ENCODE peak calls at places on chromosomes 5 and 9, in seven cellular contexts. One of them, this sample, is unnamed.

GRCh38 chr5:111472579-111472978 is 39.8 kb downstream of the STARD4 start:
- DNase-seq in HuH-7: no peak
- DNase-seq in 8988T: no peak
- DNase-seq in effector memory CD8-positive, alpha-beta T cell: no peak
- DNase-seq in EL: no peak
- DNase-seq in Peyer's patch: no peak
- DNase-seq in IMR-90: no peak
- DNase-seq in this sample: no peak

GRCh38 chr5:175718401-175719108 is 60.7 kb downstream of the HRH2 start:
- DNase-seq in HuH-7: no peak
- DNase-seq in 8988T: no peak
- DNase-seq in effector memory CD8-positive, alpha-beta T cell: no peak
- DNase-seq in EL: peak
- DNase-seq in Peyer's patch: peak
- DNase-seq in IMR-90: no peak
- DNase-seq in this sample: peak

GRCh38 chr9:104748359-104749031 is 1.0 kb downstream of the NIPSNAP3A start:
- DNase-seq in HuH-7: peak
- DNase-seq in 8988T: no peak
- DNase-seq in effector memory CD8-positive, alpha-beta T cell: no peak
- DNase-seq in EL: peak
- DNase-seq in Peyer's patch: no peak
- DNase-seq in IMR-90: peak
- DNase-seq in this sample: no peak

GRCh38 chr9:92986175-92987110 is 39.1 kb downstream of the FGD3 start:
- DNase-seq in HuH-7: no peak
- DNase-seq in 8988T: no peak
- DNase-seq in effector memory CD8-positive, alpha-beta T cell: peak
- DNase-seq in EL: peak
- DNase-seq in Peyer's patch: no peak
- DNase-seq in IMR-90: no peak
- DNase-seq in this sample: no peak

GRCh38 chr9:104772707-104773106 is 8.8 kb downstream of the NIPSNAP3B start:
- DNase-seq in HuH-7: no peak
- DNase-seq in 8988T: no peak
- DNase-seq in effector memory CD8-positive, alpha-beta T cell: no peak
- DNase-seq in EL: no peak
- DNase-seq in Peyer's patch: no peak
- DNase-seq in IMR-90: no peak
- DNase-seq in this sample: no peak

GRCh38 chr5:54091416-54092130 is 218.8 kb downstream of the ARL15 start:
- DNase-seq in HuH-7: no peak
- DNase-seq in 8988T: no peak
- DNase-seq in effector memory CD8-positive, alpha-beta T cell: no peak
- DNase-seq in EL: no peak
- DNase-seq in Peyer's patch: no peak
- DNase-seq in IMR-90: no peak
- DNase-seq in this sample: no peak

GRCh38 chr5:98714710-98715109 is 58.8 kb upstream of the RGMB start:
- DNase-seq in HuH-7: no peak
- DNase-seq in 8988T: no peak
- DNase-seq in effector memory CD8-positive, alpha-beta T cell: no peak
- DNase-seq in EL: no peak
- DNase-seq in Peyer's patch: no peak
- DNase-seq in IMR-90: no peak
- DNase-seq in this sample: no peak

GRCh38 chr5:78308689-78309088 is 14.2 kb upstream of the AP3B1 start:
- DNase-seq in HuH-7: no peak
- DNase-seq in 8988T: no peak
- DNase-seq in effector memory CD8-positive, alpha-beta T cell: no peak
- DNase-seq in EL: no peak
- DNase-seq in Peyer's patch: no peak
- DNase-seq in IMR-90: no peak
- DNase-seq in this sample: no peak

GRCh38 chr9:96320749-96321280 is 18.8 kb upstream of the HSD17B3 start:
- DNase-seq in HuH-7: no peak
- DNase-seq in 8988T: no peak
- DNase-seq in effector memory CD8-positive, alpha-beta T cell: no peak
- DNase-seq in EL: no peak
- DNase-seq in Peyer's patch: no peak
- DNase-seq in IMR-90: no peak
- DNase-seq in this sample: no peak

GRCh38 chr9:110030632-110031031 is 177.3 kb downstream of the C9orf152 start:
- DNase-seq in HuH-7: no peak
- DNase-seq in 8988T: no peak
- DNase-seq in effector memory CD8-positive, alpha-beta T cell: no peak
- DNase-seq in EL: peak
- DNase-seq in Peyer's patch: no peak
- DNase-seq in IMR-90: peak
- DNase-seq in this sample: no peak

GRCh38 chr9:125049212-125049611 is 94.1 kb downstream of the SCAI start:
- DNase-seq in HuH-7: no peak
- DNase-seq in 8988T: no peak
- DNase-seq in effector memory CD8-positive, alpha-beta T cell: no peak
- DNase-seq in EL: no peak
- DNase-seq in Peyer's patch: no peak
- DNase-seq in IMR-90: peak
- DNase-seq in this sample: no peak

GRCh38 chr9:124267271-124267807 is 9.6 kb downstream of the NEK6 start:
- DNase-seq in HuH-7: no peak
- DNase-seq in 8988T: no peak
- DNase-seq in effector memory CD8-positive, alpha-beta T cell: no peak
- DNase-seq in EL: peak
- DNase-seq in Peyer's patch: no peak
- DNase-seq in IMR-90: peak
- DNase-seq in this sample: no peak

GRCh38 chr5:7779663-7780030 is 71.3 kb downstream of the CFAP90 start:
- DNase-seq in HuH-7: no peak
- DNase-seq in 8988T: no peak
- DNase-seq in effector memory CD8-positive, alpha-beta T cell: no peak
- DNase-seq in EL: no peak
- DNase-seq in Peyer's patch: no peak
- DNase-seq in IMR-90: no peak
- DNase-seq in this sample: no peak

GRCh38 chr9:136666364-136667216 is 3.9 kb downstream of the EGFL7 start:
- DNase-seq in HuH-7: no peak
- DNase-seq in 8988T: peak
- DNase-seq in effector memory CD8-positive, alpha-beta T cell: no peak
- DNase-seq in EL: no peak
- DNase-seq in Peyer's patch: no peak
- DNase-seq in IMR-90: no peak
- DNase-seq in this sample: no peak

GRCh38 chr5:132884548-132884947 is 11.1 kb downstream of the LEAP2 start:
- DNase-seq in HuH-7: no peak
- DNase-seq in 8988T: no peak
- DNase-seq in effector memory CD8-positive, alpha-beta T cell: no peak
- DNase-seq in EL: no peak
- DNase-seq in Peyer's patch: no peak
- DNase-seq in IMR-90: no peak
- DNase-seq in this sample: no peak

GRCh38 chr9:131480258-131480657 is 22.5 kb upstream of the POMT1 start:
- DNase-seq in HuH-7: no peak
- DNase-seq in 8988T: no peak
- DNase-seq in effector memory CD8-positive, alpha-beta T cell: no peak
- DNase-seq in EL: no peak
- DNase-seq in Peyer's patch: no peak
- DNase-seq in IMR-90: no peak
- DNase-seq in this sample: no peak

GRCh38 chr5:39369123-39369815 is 5.0 kb upstream of the C9 start:
- DNase-seq in HuH-7: no peak
- DNase-seq in 8988T: no peak
- DNase-seq in effector memory CD8-positive, alpha-beta T cell: no peak
- DNase-seq in EL: no peak
- DNase-seq in Peyer's patch: no peak
- DNase-seq in IMR-90: no peak
- DNase-seq in this sample: no peak

GRCh38 chr9:35517136-35517535 is 27.2 kb downstream of the RUSC2 start:
- DNase-seq in HuH-7: no peak
- DNase-seq in 8988T: no peak
- DNase-seq in effector memory CD8-positive, alpha-beta T cell: no peak
- DNase-seq in EL: peak
- DNase-seq in Peyer's patch: no peak
- DNase-seq in IMR-90: peak
- DNase-seq in this sample: no peak

GRCh38 chr5:135641329-135642178 is 62.8 kb upstream of the CXCL14 start:
- DNase-seq in HuH-7: no peak
- DNase-seq in 8988T: no peak
- DNase-seq in effector memory CD8-positive, alpha-beta T cell: no peak
- DNase-seq in EL: no peak
- DNase-seq in Peyer's patch: no peak
- DNase-seq in IMR-90: no peak
- DNase-seq in this sample: no peak

GRCh38 chr5:138138949-138139775 is at the start of gene NME5:
- DNase-seq in HuH-7: no peak
- DNase-seq in 8988T: no peak
- DNase-seq in effector memory CD8-positive, alpha-beta T cell: no peak
- DNase-seq in EL: peak
- DNase-seq in Peyer's patch: peak
- DNase-seq in IMR-90: peak
- DNase-seq in this sample: peak

GRCh38 chr9:130137081-130137869 is 34.9 kb upstream of the NCS1 start:
- DNase-seq in HuH-7: no peak
- DNase-seq in 8988T: no peak
- DNase-seq in effector memory CD8-positive, alpha-beta T cell: no peak
- DNase-seq in EL: no peak
- DNase-seq in Peyer's patch: peak
- DNase-seq in IMR-90: no peak
- DNase-seq in this sample: no peak

GRCh38 chr5:112581811-112582320 is 155.8 kb upstream of the APC start:
- DNase-seq in HuH-7: no peak
- DNase-seq in 8988T: no peak
- DNase-seq in effector memory CD8-positive, alpha-beta T cell: no peak
- DNase-seq in EL: no peak
- DNase-seq in Peyer's patch: no peak
- DNase-seq in IMR-90: no peak
- DNase-seq in this sample: no peak